ENCODE peak calls at places on chromosome 10, in four cellular contexts. N is glutamatergic neuron, Y is AG09309, V is fibroblast of pulmonary artery. X is an unnamed sample.

GRCh38 chr10:2019803-2020202 is 282.5 kb upstream of the ADARB2 start:
- DNase-seq in N (no peak), Y (no peak), V (no peak), X (no peak)

GRCh38 chr10:126465771-126466170 is 77.5 kb upstream of the ADAM12 start:
- DNase-seq in N (no peak), V (no peak), Y (no peak), X (no peak)

GRCh38 chr10:113977174-113977573 is 66.5 kb upstream of the ADRB1 start:
- DNase-seq in Y (no peak), N (no peak), V (no peak), X (no peak)

GRCh38 chr10:125868372-125868975 is 12.6 kb downstream of the DHX32 start:
- DNase-seq in Y (peak), V (peak), N (no peak), X (peak)

GRCh38 chr10:17713133-17713532 is 38.9 kb upstream of the TMEM236 start:
- DNase-seq in V (no peak), N (peak), Y (no peak), X (no peak)

GRCh38 chr10:1513221-1513620 is 224.1 kb downstream of the ADARB2 start:
- DNase-seq in N (no peak), Y (no peak), V (no peak), X (no peak)

GRCh38 chr10:55351431-55351830 is 550.4 kb upstream of the PCDH15 start:
- DNase-seq in N (no peak), V (no peak), Y (no peak), X (no peak)

GRCh38 chr10:59675812-59676211 is 33.8 kb downstream of the SLC16A9 start:
- DNase-seq in N (peak), Y (no peak), V (no peak), X (no peak)

GRCh38 chr10:111116762-111117445 is 40.1 kb downstream of the ADRA2A start:
- DNase-seq in Y (no peak), N (no peak), V (no peak), X (no peak)

GRCh38 chr10:27192284-27192683 is 37.1 kb downstream of the MASTL start:
- DNase-seq in Y (peak), N (no peak), V (peak), X (no peak)

GRCh38 chr10:20890491-20891337 is 6.4 kb downstream of the NEBL start:
- DNase-seq in Y (no peak), N (no peak), V (peak), X (no peak)

GRCh38 chr10:5479481-5480161 is 19.7 kb downstream of the CALML5 start:
- DNase-seq in N (no peak), Y (no peak), V (no peak), X (no peak)

GRCh38 chr10:80409121-80409520 is 770 bp downstream of the PRXL2A start:
- DNase-seq in V (no peak), Y (no peak), N (peak), X (no peak)

GRCh38 chr10:29956335-29956924 is 103.0 kb downstream of the JCAD start:
- DNase-seq in N (no peak), V (peak), Y (no peak), X (no peak)

GRCh38 chr10:113820507-113820906 is 33.4 kb downstream of the DCLRE1A start:
- DNase-seq in Y (no peak), V (no peak), N (peak), X (no peak)

GRCh38 chr10:25017661-25018060 is 1.2 kb downstream of the THNSL1 start:
- DNase-seq in V (no peak), Y (no peak), N (no peak), X (no peak)

DNA sequence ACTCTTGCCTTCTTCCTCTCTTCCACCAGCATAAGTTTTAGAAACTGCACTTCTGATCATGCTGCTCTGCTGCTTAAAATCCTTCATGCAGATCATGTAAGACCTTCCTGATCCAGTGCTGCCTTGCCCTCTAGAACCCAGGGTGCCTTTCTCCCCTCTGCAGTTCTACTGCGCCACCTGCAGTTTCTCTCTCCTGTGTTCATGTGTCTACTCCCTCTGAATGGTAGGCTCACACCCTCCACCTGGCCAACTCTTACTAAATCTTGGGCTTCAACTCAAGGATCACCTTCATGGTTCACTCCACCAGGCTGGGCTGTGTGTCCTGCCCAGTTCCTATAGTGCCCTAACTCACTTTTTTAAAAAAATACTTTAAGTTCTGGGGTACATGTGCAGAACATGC is 174.6 kb upstream of the ITGB1 start:
- DNase-seq in V (no peak), Y (no peak), N (no peak), X (no peak)
- TF ChIP-seq CTCF in V (no peak), Y (no peak), N (no peak), X (no peak)

GRCh38 chr10:100562806-100563293 is 27.1 kb downstream of the HIF1AN start:
- DNase-seq in N (peak), Y (no peak), V (peak), X (peak)
- TF ChIP-seq CTCF in N (no peak), Y (peak), V (peak), X (no peak)

DNA sequence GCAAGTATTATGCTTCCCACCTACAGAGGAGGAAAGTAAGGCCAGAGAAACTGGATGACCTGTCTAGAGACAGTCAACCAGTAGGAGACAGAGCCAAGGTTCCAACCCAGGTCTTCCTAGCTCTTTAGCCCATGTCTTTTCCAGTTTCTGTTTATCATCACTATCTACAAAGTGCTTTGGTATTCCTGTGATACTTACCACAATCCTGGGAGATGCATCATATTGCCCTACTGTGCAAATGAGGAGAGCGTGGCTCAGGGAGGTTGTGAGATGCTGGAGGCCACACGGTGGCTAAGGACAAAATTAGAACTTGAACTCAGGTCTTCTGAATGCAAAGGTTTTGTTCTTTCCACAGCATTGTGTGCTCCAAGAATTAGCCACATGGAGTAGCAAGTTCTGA is 11.2 kb upstream of the PLEKHA1 start:
- DNase-seq in N (no peak), V (no peak), Y (no peak), X (no peak)
- TF ChIP-seq CTCF in N (no peak), V (no peak), Y (no peak), X (no peak)

GRCh38 chr10:118958559-118958958 is 71.0 kb upstream of the NANOS1 start:
- DNase-seq in Y (no peak), V (no peak), N (no peak), X (no peak)

GRCh38 chr10:118958984-118959916 is 70.3 kb upstream of the NANOS1 start:
- DNase-seq in N (no peak), V (peak), Y (no peak), X (no peak)

GRCh38 chr10:118956253-118957140 is 73.0 kb upstream of the NANOS1 start:
- DNase-seq in N (no peak), Y (no peak), V (no peak), X (no peak)

GRCh38 chr10:118957141-118957825 is 72.2 kb upstream of the NANOS1 start:
- DNase-seq in N (no peak), Y (no peak), V (no peak), X (no peak)

DNA sequence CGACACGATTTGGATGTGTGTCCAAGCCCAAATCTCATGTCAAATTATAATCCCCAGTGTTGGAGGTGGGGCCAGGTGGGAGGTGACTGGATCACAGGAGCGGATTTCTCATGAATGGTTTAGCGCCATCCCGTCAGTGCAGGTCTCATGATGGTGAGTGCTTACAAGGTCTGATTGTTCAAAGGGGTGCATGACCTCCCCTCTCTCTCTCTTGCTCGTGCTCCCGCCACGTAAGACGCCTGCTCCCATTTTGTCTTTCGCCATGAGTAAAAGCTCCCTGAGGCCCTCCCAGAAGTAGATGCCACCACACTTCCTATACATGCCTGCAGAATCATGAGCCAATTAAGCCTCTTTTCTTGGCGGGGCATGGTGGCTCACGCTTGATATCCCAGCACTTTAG is 71.5 kb upstream of the NANOS1 start:
- DNase-seq in V (no peak), Y (no peak), N (no peak), X (no peak)
- TF ChIP-seq CTCF in V (no peak), Y (no peak), N (no peak), X (no peak)

DNA sequence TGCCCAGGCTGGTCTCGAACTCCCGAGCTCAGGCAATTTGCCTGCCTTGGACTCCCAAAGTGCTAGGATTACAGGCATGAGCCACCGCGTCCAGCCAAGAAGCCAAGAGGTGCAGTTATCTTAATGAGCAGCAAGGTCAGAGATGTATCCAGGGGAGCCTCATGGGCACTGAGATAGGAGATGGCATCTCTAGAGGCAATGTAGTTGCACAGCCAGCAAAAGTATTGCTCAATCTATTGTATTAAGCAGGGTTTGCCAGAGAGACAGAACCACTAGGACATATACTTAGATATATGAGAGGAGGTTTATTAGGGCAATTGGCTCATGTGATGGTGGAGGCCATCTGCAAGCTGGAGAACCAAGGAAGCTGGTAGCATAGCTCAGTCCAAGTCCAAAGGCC is 16.3 kb upstream of the VPS26A start:
- DNase-seq in N (no peak), V (no peak), Y (no peak), X (no peak)
- TF ChIP-seq CTCF in N (no peak), V (no peak), Y (no peak), X (no peak)

GRCh38 chr10:13956826-13957225 is 370.1 kb downstream of the PRPF18 start:
- DNase-seq in Y (peak), V (peak), N (no peak), X (no peak)
- TF ChIP-seq CTCF in Y (peak), V (peak), N (no peak), X (no peak)

DNA sequence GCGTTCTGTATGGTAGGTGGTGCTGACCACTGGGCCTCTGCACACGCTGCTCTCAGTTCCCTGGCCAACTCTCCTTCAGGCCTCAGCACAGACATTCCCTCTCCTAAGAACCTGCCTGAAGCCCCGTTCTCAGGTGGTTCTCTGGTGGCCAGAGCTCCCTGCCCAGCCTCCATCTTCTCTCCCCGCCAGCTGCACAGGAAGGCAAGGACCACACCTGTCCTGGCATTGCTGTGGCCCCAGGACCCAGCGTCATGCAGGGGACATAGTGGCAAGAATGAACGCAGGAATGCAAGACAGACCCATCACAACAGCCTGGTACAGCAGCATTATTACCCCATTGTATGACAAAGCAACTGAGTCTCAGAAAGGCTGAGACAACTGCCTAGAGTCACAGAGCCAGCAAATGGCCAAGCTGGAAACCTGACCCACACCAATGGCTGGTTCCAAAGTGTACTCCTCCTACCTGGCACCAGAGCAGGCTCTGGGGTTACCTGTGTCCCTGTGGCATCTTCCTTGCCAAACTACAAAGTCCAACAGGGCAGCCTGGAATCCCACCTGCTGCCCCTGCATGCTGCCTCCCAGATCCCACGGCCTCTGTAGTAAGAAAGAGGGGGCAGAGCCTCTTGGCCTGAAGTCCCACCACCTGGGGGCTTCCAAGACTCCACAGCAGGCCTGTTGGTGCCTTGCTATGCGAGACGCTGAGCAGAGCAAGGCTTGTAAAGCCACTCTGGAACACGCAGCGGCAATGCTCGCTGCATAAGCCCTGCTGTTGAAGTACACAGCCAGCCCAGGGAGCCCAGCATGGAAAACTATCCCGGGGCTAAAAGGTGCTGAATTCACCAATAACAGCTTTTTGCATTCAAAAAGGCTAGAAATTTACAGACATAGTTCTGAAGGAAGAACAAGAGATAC is 73.3 kb downstream of the CHST15 start:
- DNase-seq in V (no peak), N (no peak), Y (no peak), X (no peak)
- TF ChIP-seq CTCF in V (no peak), N (no peak), Y (no peak), X (no peak)

GRCh38 chr10:63629363-63630084 is 108.3 kb downstream of the REEP3 start:
- DNase-seq in Y (peak), V (peak), N (peak), X (peak)
- TF ChIP-seq CTCF in Y (peak), V (peak), N (peak), X (peak)

DNA sequence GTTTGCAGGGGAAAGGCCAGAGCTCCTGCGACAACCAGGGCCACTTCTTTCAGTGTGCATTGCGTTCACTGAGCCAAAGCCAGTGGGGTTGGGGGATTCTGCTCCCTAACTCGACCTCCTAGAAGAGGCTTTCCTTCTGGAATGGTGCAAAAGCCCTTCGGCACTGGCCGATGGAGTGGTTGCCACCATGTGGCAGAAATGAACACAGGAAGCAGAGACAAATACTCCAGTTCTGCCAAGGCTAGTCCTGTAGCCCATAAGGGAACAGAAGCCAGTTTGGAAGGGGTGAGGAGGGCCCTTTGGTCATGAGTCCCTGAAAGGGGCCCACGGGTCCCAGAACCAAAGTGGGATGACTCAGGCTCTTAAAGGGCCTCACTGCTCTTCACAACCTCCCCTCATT is 29.7 kb upstream of the ACSL5 start:
- DNase-seq in Y (no peak), V (no peak), N (no peak), X (no peak)
- TF ChIP-seq CTCF in Y (peak), V (no peak), N (no peak), X (no peak)

X was measured in GM20000.